ENCODE peak calls at places on chromosome 14, in ten cellular contexts. One of them, this sample, is unnamed.

GRCh38 chr14:101855958-101856357 is 94.4 kb downstream of the PPP2R5C start:
- DNase-seq in SK-MEL-5: no peak
- DNase-seq in iPS DF 19.7: no peak
- DNase-seq in IMR-90: no peak
- DNase-seq in AG10803: no peak
- DNase-seq in H4: no peak
- DNase-seq in ACHN: no peak
- DNase-seq in T47D: no peak
- DNase-seq in right lobe of liver: no peak
- DNase-seq in anterior cingulate cortex: no peak
- DNase-seq in this sample: no peak

GRCh38 chr14:34283590-34283989 is 178.4 kb downstream of the SPTSSA start:
- DNase-seq in SK-MEL-5: no peak
- DNase-seq in iPS DF 19.7: no peak
- DNase-seq in IMR-90: no peak
- DNase-seq in AG10803: no peak
- DNase-seq in H4: no peak
- DNase-seq in ACHN: no peak
- DNase-seq in T47D: no peak
- DNase-seq in right lobe of liver: no peak
- DNase-seq in anterior cingulate cortex: no peak
- DNase-seq in this sample: no peak

GRCh38 chr14:85437143-85437542 is 92.8 kb upstream of the FLRT2 start:
- DNase-seq in SK-MEL-5: no peak
- DNase-seq in iPS DF 19.7: peak
- DNase-seq in IMR-90: peak
- DNase-seq in AG10803: peak
- DNase-seq in H4: no peak
- DNase-seq in ACHN: peak
- DNase-seq in T47D: no peak
- DNase-seq in right lobe of liver: no peak
- DNase-seq in anterior cingulate cortex: no peak
- DNase-seq in this sample: no peak

GRCh38 chr14:101068958-101069549 is 165.5 kb upstream of the RTL1 start:
- DNase-seq in SK-MEL-5: no peak
- DNase-seq in iPS DF 19.7: no peak
- DNase-seq in IMR-90: no peak
- DNase-seq in AG10803: no peak
- DNase-seq in H4: no peak
- DNase-seq in ACHN: no peak
- DNase-seq in T47D: no peak
- DNase-seq in right lobe of liver: peak
- DNase-seq in anterior cingulate cortex: no peak
- DNase-seq in this sample: no peak

GRCh38 chr14:28629328-28630004 is 137.1 kb upstream of the FOXG1 start:
- DNase-seq in SK-MEL-5: no peak
- DNase-seq in iPS DF 19.7: no peak
- DNase-seq in IMR-90: no peak
- DNase-seq in AG10803: no peak
- DNase-seq in H4: no peak
- DNase-seq in ACHN: no peak
- DNase-seq in T47D: peak
- DNase-seq in right lobe of liver: no peak
- DNase-seq in anterior cingulate cortex: no peak
- DNase-seq in this sample: no peak

GRCh38 chr14:74549588-74549987 is 56.0 kb downstream of the ISCA2 start:
- DNase-seq in SK-MEL-5: no peak
- DNase-seq in iPS DF 19.7: no peak
- DNase-seq in IMR-90: no peak
- DNase-seq in AG10803: peak
- DNase-seq in H4: no peak
- DNase-seq in ACHN: no peak
- DNase-seq in T47D: peak
- DNase-seq in right lobe of liver: no peak
- DNase-seq in anterior cingulate cortex: no peak
- DNase-seq in this sample: peak

GRCh38 chr14:102058146-102058545 is 28.7 kb downstream of the HSP90AA1 start:
- DNase-seq in SK-MEL-5: peak
- DNase-seq in iPS DF 19.7: no peak
- DNase-seq in IMR-90: no peak
- DNase-seq in AG10803: no peak
- DNase-seq in H4: no peak
- DNase-seq in ACHN: no peak
- DNase-seq in T47D: no peak
- DNase-seq in right lobe of liver: no peak
- DNase-seq in anterior cingulate cortex: no peak
- DNase-seq in this sample: no peak

GRCh38 chr14:60643443-60644402 is 5.6 kb downstream of the SIX1 start:
- DNase-seq in SK-MEL-5: no peak
- DNase-seq in iPS DF 19.7: no peak
- DNase-seq in IMR-90: peak
- DNase-seq in AG10803: peak
- DNase-seq in H4: no peak
- DNase-seq in ACHN: no peak
- DNase-seq in T47D: no peak
- DNase-seq in right lobe of liver: no peak
- DNase-seq in anterior cingulate cortex: no peak
- DNase-seq in this sample: peak

GRCh38 chr14:102220031-102220430 is 80.3 kb downstream of the WDR20 start:
- DNase-seq in SK-MEL-5: no peak
- DNase-seq in iPS DF 19.7: no peak
- DNase-seq in IMR-90: no peak
- DNase-seq in AG10803: no peak
- DNase-seq in H4: no peak
- DNase-seq in ACHN: no peak
- DNase-seq in T47D: no peak
- DNase-seq in right lobe of liver: no peak
- DNase-seq in anterior cingulate cortex: no peak
- DNase-seq in this sample: no peak

GRCh38 chr14:22822619-22823551 is 6.8 kb upstream of the MRPL52 start:
- DNase-seq in SK-MEL-5: peak
- DNase-seq in iPS DF 19.7: peak
- DNase-seq in IMR-90: peak
- DNase-seq in AG10803: peak
- DNase-seq in H4: peak
- DNase-seq in ACHN: peak
- DNase-seq in T47D: peak
- DNase-seq in right lobe of liver: peak
- DNase-seq in anterior cingulate cortex: peak
- DNase-seq in this sample: peak

GRCh38 chr14:22555573-22556011 is 33.4 kb downstream of the DAD1 start:
- DNase-seq in SK-MEL-5: no peak
- DNase-seq in iPS DF 19.7: no peak
- DNase-seq in IMR-90: peak
- DNase-seq in AG10803: no peak
- DNase-seq in H4: peak
- DNase-seq in ACHN: no peak
- DNase-seq in T47D: no peak
- DNase-seq in right lobe of liver: no peak
- DNase-seq in anterior cingulate cortex: no peak
- DNase-seq in this sample: no peak

GRCh38 chr14:73865536-73866113 is 14.0 kb downstream of the PTGR2 start:
- DNase-seq in SK-MEL-5: no peak
- DNase-seq in iPS DF 19.7: no peak
- DNase-seq in IMR-90: no peak
- DNase-seq in AG10803: no peak
- DNase-seq in H4: no peak
- DNase-seq in ACHN: no peak
- DNase-seq in T47D: no peak
- DNase-seq in right lobe of liver: no peak
- DNase-seq in anterior cingulate cortex: no peak
- DNase-seq in this sample: no peak

GRCh38 chr14:93536945-93537344 is 106.2 kb downstream of the UNC79 start:
- DNase-seq in SK-MEL-5: peak
- DNase-seq in iPS DF 19.7: no peak
- DNase-seq in IMR-90: no peak
- DNase-seq in AG10803: no peak
- DNase-seq in H4: no peak
- DNase-seq in ACHN: peak
- DNase-seq in T47D: peak
- DNase-seq in right lobe of liver: no peak
- DNase-seq in anterior cingulate cortex: no peak
- DNase-seq in this sample: no peak

GRCh38 chr14:54597795-54598443 is 31.0 kb downstream of the SAMD4A start:
- DNase-seq in SK-MEL-5: no peak
- DNase-seq in iPS DF 19.7: no peak
- DNase-seq in IMR-90: peak
- DNase-seq in AG10803: peak
- DNase-seq in H4: peak
- DNase-seq in ACHN: no peak
- DNase-seq in T47D: no peak
- DNase-seq in right lobe of liver: no peak
- DNase-seq in anterior cingulate cortex: no peak
- DNase-seq in this sample: no peak

This sample was measured in AG20443.